ENCODE peak calls at places on chromosomes 13 and 19, in ten cellular contexts. One of them, this sample, is unnamed.
A peak's percentile ranks its signal among the peaks of the same experiment; 100 is the strongest.

GRCh38 chr13:45238945-45239795 is 38.3 kb upstream of the KCTD4 start:
- DNase-seq in NCI-H2081: no peak
- DNase-seq in activated naive CD4-positive, alpha-beta T cell treated with Interleukin-2 at 50 U/mL for 16 hours: no peak
- DNase-seq in Calu3: no peak
- DNase-seq in AML-193: no peak
- DNase-seq in GM23248: peak; percentile 87
- DNase-seq in choroid plexus epithelial cell: peak; percentile 65
- DNase-seq in endothelial cell: no peak
- DNase-seq in progenitor cell of endocrine pancreas: no peak
- DNase-seq in stimulated activated CD8-positive, alpha-beta memory T cell treated with anti-CD3 and anti-CD28 coated beads, Interleukin-12 subunit alpha, Interleukin-12 subunit beta, amount 100 ng/mL, for 4 hours: no peak
- DNase-seq in this sample: no peak

GRCh38 chr13:65943024-65943423 is 1287.1 kb downstream of the PCDH9 start:
- DNase-seq in NCI-H2081: no peak
- DNase-seq in activated naive CD4-positive, alpha-beta T cell treated with Interleukin-2 at 50 U/mL for 16 hours: no peak
- DNase-seq in Calu3: no peak
- DNase-seq in AML-193: no peak
- DNase-seq in GM23248: no peak
- DNase-seq in choroid plexus epithelial cell: peak; percentile 82
- DNase-seq in endothelial cell: no peak
- DNase-seq in progenitor cell of endocrine pancreas: no peak
- DNase-seq in stimulated activated CD8-positive, alpha-beta memory T cell treated with anti-CD3 and anti-CD28 coated beads, Interleukin-12 subunit alpha, Interleukin-12 subunit beta, amount 100 ng/mL, for 4 hours: no peak
- DNase-seq in this sample: no peak

GRCh38 chr19:48381178-48381950 is 10.0 kb downstream of the KDELR1 start:
- DNase-seq in NCI-H2081: no peak
- DNase-seq in activated naive CD4-positive, alpha-beta T cell treated with Interleukin-2 at 50 U/mL for 16 hours: no peak
- DNase-seq in Calu3: no peak
- DNase-seq in AML-193: no peak
- DNase-seq in GM23248: no peak
- DNase-seq in choroid plexus epithelial cell: no peak
- DNase-seq in endothelial cell: no peak
- DNase-seq in progenitor cell of endocrine pancreas: no peak
- DNase-seq in stimulated activated CD8-positive, alpha-beta memory T cell treated with anti-CD3 and anti-CD28 coated beads, Interleukin-12 subunit alpha, Interleukin-12 subunit beta, amount 100 ng/mL, for 4 hours: no peak
- DNase-seq in this sample: no peak

GRCh38 chr13:25463496-25463895 is 91.7 kb downstream of the ATP8A2 start:
- DNase-seq in NCI-H2081: no peak
- DNase-seq in activated naive CD4-positive, alpha-beta T cell treated with Interleukin-2 at 50 U/mL for 16 hours: no peak
- DNase-seq in Calu3: no peak
- DNase-seq in AML-193: no peak
- DNase-seq in GM23248: peak; percentile 33
- DNase-seq in choroid plexus epithelial cell: peak; percentile 43
- DNase-seq in endothelial cell: no peak
- DNase-seq in progenitor cell of endocrine pancreas: no peak
- DNase-seq in stimulated activated CD8-positive, alpha-beta memory T cell treated with anti-CD3 and anti-CD28 coated beads, Interleukin-12 subunit alpha, Interleukin-12 subunit beta, amount 100 ng/mL, for 4 hours: no peak
- DNase-seq in this sample: no peak

GRCh38 chr19:13861714-13862531 is 15.0 kb upstream of the NANOS3 start:
- DNase-seq in NCI-H2081: peak; percentile 72
- DNase-seq in activated naive CD4-positive, alpha-beta T cell treated with Interleukin-2 at 50 U/mL for 16 hours: peak; percentile 91
- DNase-seq in Calu3: peak; percentile 91
- DNase-seq in AML-193: peak; percentile 75
- DNase-seq in GM23248: peak; percentile 92
- DNase-seq in choroid plexus epithelial cell: peak; percentile 92
- DNase-seq in endothelial cell: peak; percentile 98
- DNase-seq in progenitor cell of endocrine pancreas: peak; percentile 97
- DNase-seq in stimulated activated CD8-positive, alpha-beta memory T cell treated with anti-CD3 and anti-CD28 coated beads, Interleukin-12 subunit alpha, Interleukin-12 subunit beta, amount 100 ng/mL, for 4 hours: peak; percentile 81
- DNase-seq in this sample: peak; percentile 98

GRCh38 chr13:112897956-112898785 is 70.8 kb upstream of the MCF2L start:
- DNase-seq in NCI-H2081: no peak
- DNase-seq in activated naive CD4-positive, alpha-beta T cell treated with Interleukin-2 at 50 U/mL for 16 hours: no peak
- DNase-seq in Calu3: no peak
- DNase-seq in AML-193: no peak
- DNase-seq in GM23248: no peak
- DNase-seq in choroid plexus epithelial cell: no peak
- DNase-seq in endothelial cell: no peak
- DNase-seq in progenitor cell of endocrine pancreas: no peak
- DNase-seq in stimulated activated CD8-positive, alpha-beta memory T cell treated with anti-CD3 and anti-CD28 coated beads, Interleukin-12 subunit alpha, Interleukin-12 subunit beta, amount 100 ng/mL, for 4 hours: no peak
- DNase-seq in this sample: no peak

GRCh38 chr19:49977846-49978245 is 16.9 kb upstream of the SIGLEC11 start:
- DNase-seq in NCI-H2081: no peak
- DNase-seq in activated naive CD4-positive, alpha-beta T cell treated with Interleukin-2 at 50 U/mL for 16 hours: no peak
- DNase-seq in Calu3: no peak
- DNase-seq in AML-193: no peak
- DNase-seq in GM23248: no peak
- DNase-seq in choroid plexus epithelial cell: no peak
- DNase-seq in endothelial cell: no peak
- DNase-seq in progenitor cell of endocrine pancreas: no peak
- DNase-seq in stimulated activated CD8-positive, alpha-beta memory T cell treated with anti-CD3 and anti-CD28 coated beads, Interleukin-12 subunit alpha, Interleukin-12 subunit beta, amount 100 ng/mL, for 4 hours: no peak
- DNase-seq in this sample: no peak

GRCh38 chr13:27405521-27406134 is 18.8 kb upstream of the GTF3A start:
- DNase-seq in NCI-H2081: no peak
- DNase-seq in activated naive CD4-positive, alpha-beta T cell treated with Interleukin-2 at 50 U/mL for 16 hours: no peak
- DNase-seq in Calu3: no peak
- DNase-seq in AML-193: peak; percentile 31
- DNase-seq in GM23248: peak; percentile 4
- DNase-seq in choroid plexus epithelial cell: no peak
- DNase-seq in endothelial cell: no peak
- DNase-seq in progenitor cell of endocrine pancreas: no peak
- DNase-seq in stimulated activated CD8-positive, alpha-beta memory T cell treated with anti-CD3 and anti-CD28 coated beads, Interleukin-12 subunit alpha, Interleukin-12 subunit beta, amount 100 ng/mL, for 4 hours: no peak
- DNase-seq in this sample: peak; percentile 88

GRCh38 chr13:111372651-111373425 is 52.4 kb downstream of the TEX29 start:
- DNase-seq in NCI-H2081: no peak
- DNase-seq in activated naive CD4-positive, alpha-beta T cell treated with Interleukin-2 at 50 U/mL for 16 hours: no peak
- DNase-seq in Calu3: no peak
- DNase-seq in AML-193: no peak
- DNase-seq in GM23248: no peak
- DNase-seq in choroid plexus epithelial cell: no peak
- DNase-seq in endothelial cell: no peak
- DNase-seq in progenitor cell of endocrine pancreas: no peak
- DNase-seq in stimulated activated CD8-positive, alpha-beta memory T cell treated with anti-CD3 and anti-CD28 coated beads, Interleukin-12 subunit alpha, Interleukin-12 subunit beta, amount 100 ng/mL, for 4 hours: no peak
- DNase-seq in this sample: no peak

GRCh38 chr13:51912091-51912490 is 50.3 kb downstream of the CCDC70 start:
- DNase-seq in NCI-H2081: no peak
- DNase-seq in activated naive CD4-positive, alpha-beta T cell treated with Interleukin-2 at 50 U/mL for 16 hours: no peak
- DNase-seq in Calu3: no peak
- DNase-seq in AML-193: no peak
- DNase-seq in GM23248: no peak
- DNase-seq in choroid plexus epithelial cell: peak; percentile 26
- DNase-seq in endothelial cell: no peak
- DNase-seq in progenitor cell of endocrine pancreas: no peak
- DNase-seq in stimulated activated CD8-positive, alpha-beta memory T cell treated with anti-CD3 and anti-CD28 coated beads, Interleukin-12 subunit alpha, Interleukin-12 subunit beta, amount 100 ng/mL, for 4 hours: no peak
- DNase-seq in this sample: peak; percentile 18

This sample was measured in SJCRH30.